ENCODE peak calls at places on chromosomes 13 and 19, in five cellular contexts. S is EL; X is progenitor cell of endocrine pancreas; D is CMK; J is activated CD8-positive, alpha-beta memory T cell treated with anti-CD3 and anti-CD28 coated beads for 4 hours. M is an unnamed sample.

GRCh38 chr13:64414381-64414780 is 2815.8 kb downstream of the PCDH9 start:
- DNase-seq in S (no peak), J (no peak), D (no peak), X (no peak), M (no peak)

GRCh38 chr13:42011601-42012401 is 36.6 kb upstream of the DGKH start:
- DNase-seq in S (no peak), J (no peak), D (no peak), X (no peak), M (no peak)

GRCh38 chr13:97367016-97367415 is 67.0 kb upstream of the RAP2A start:
- DNase-seq in X (no peak), J (no peak), D (no peak), S (peak), M (peak)

GRCh38 chr19:47514151-47514868 is 553 bp downstream of the NAPA start:
- DNase-seq in J (no peak), X (no peak), S (no peak), D (no peak), M (peak)

GRCh38 chr13:20988033-20988908 is 73.1 kb downstream of the LATS2 start:
- DNase-seq in D (no peak), S (no peak), J (no peak), X (no peak), M (no peak)

GRCh38 chr19:53328967-53329366 is 4.6 kb upstream of the ZNF845 start:
- DNase-seq in J (no peak), X (no peak), D (no peak), S (no peak), M (no peak)

GRCh38 chr13:108033800-108034707 is 181.3 kb downstream of the LIG4 start:
- DNase-seq in D (no peak), J (no peak), X (no peak), S (no peak), M (no peak)

GRCh38 chr19:48613024-48613851 is 1.6 kb downstream of the FAM83E start:
- DNase-seq in D (no peak), S (no peak), X (no peak), J (no peak), M (no peak)

GRCh38 chr19:13935765-13936486 is 2.3 kb downstream of the PODNL1 start:
- DNase-seq in S (no peak), J (no peak), X (no peak), D (peak), M (no peak)

GRCh38 chr13:51674276-51674675 is 90.0 kb downstream of the WDFY2 start:
- DNase-seq in X (peak), J (no peak), D (no peak), S (no peak), M (no peak)

GRCh38 chr19:18709546-18709945 is 26.1 kb downstream of the CRTC1 start:
- DNase-seq in J (no peak), S (no peak), D (no peak), X (no peak), M (no peak)

GRCh38 chr19:29831041-29831548 is 19.3 kb downstream of the CCNE1 start:
- DNase-seq in D (no peak), S (no peak), X (no peak), J (no peak), M (peak)

GRCh38 chr19:2933490-2933910 is 11.3 kb downstream of the ZNF77 start:
- DNase-seq in S (no peak), J (no peak), D (no peak), X (no peak), M (no peak)

GRCh38 chr13:110346661-110347067 is 39.6 kb downstream of the COL4A2 start:
- DNase-seq in X (no peak), D (no peak), S (peak), J (no peak), M (peak)

GRCh38 chr19:13764101-13764807 is at the start of gene MRI1:
- DNase-seq in J (peak), D (peak), X (peak), S (peak), M (peak)

M was measured in ELR.